ENCODE peak calls at places on chromosomes 4 and X, in ten cellular contexts. Y is prostate gland, F is PC-9, K is A549, B is uterus, J is ovary, U is kidney, V is body of pancreas, C is stomach, M is tibial artery. G is an unnamed sample. For H3K4me1, the result is how much of the 10 kb centered on the place peaks cover.

GRCh38 chrX:21490341-21490740 is 116.1 kb downstream of the CNKSR2 start:
- DNase-seq in K (no peak), C (no peak), U (no peak), B (no peak), Y (no peak), M (no peak), V (no peak), F (no peak), J (no peak), G (no peak)

GRCh38 chr4:129014566-129015509 is 78.5 kb downstream of the SCLT1 start:
- DNase-seq in K (no peak), U (no peak), F (no peak), C (no peak), J (no peak), Y (no peak), M (no peak), B (no peak), V (no peak), G (no peak)

GRCh38 chrX:24870143-24870542 is 145.6 kb downstream of the ARX start:
- DNase-seq in F (peak), J (no peak), V (no peak), Y (no peak), C (no peak), U (no peak), B (no peak), M (no peak), K (peak), G (no peak)

GRCh38 chr4:127446309-127446708 is 186.4 kb upstream of the INTU start:
- DNase-seq in C (no peak), M (no peak), Y (no peak), B (no peak), J (no peak), V (no peak), K (no peak), U (no peak), F (no peak), G (no peak)

GRCh38 chr4:153521995-153522799 is 56.0 kb downstream of the TMEM131L start:
- DNase-seq in J (no peak), B (no peak), F (no peak), Y (no peak), V (no peak), K (no peak), C (no peak), U (no peak), M (no peak), G (peak)

GRCh38 chrX:102930990-102931756 is 5.9 kb upstream of the RAB40AL start:
- DNase-seq in B (no peak), K (no peak), J (no peak), Y (no peak), U (no peak), C (no peak), F (no peak), M (no peak), V (no peak), G (no peak)

GRCh38 chr4:56206258-56206657 is 181.0 kb downstream of the AASDH start:
- DNase-seq in V (no peak), C (no peak), M (no peak), U (no peak), B (no peak), J (no peak), F (no peak), K (no peak), Y (no peak), G (no peak)

GRCh38 chr4:139214039-139214534 is 37.1 kb upstream of the ELF2 start:
- DNase-seq in V (peak), U (no peak), Y (peak), J (no peak), F (no peak), K (no peak), C (peak), M (no peak), B (no peak), G (no peak)

GRCh38 chr4:113170818-113171468 is 121.5 kb downstream of the ANK2 start:
- DNase-seq in K (no peak), F (no peak), M (no peak), Y (no peak), U (no peak), J (no peak), B (no peak), V (no peak), C (no peak), G (no peak)

GRCh38 chr4:158938462-158939044 is 164.3 kb upstream of the RAPGEF2 start:
- DNase-seq in B (no peak), K (no peak), V (no peak), U (no peak), C (no peak), F (no peak), J (no peak), Y (no peak), M (no peak), G (no peak)

GRCh38 chr4:143515905-143516304 is 2.4 kb downstream of the SMARCA5 start:
- DNase-seq in V (no peak), Y (no peak), C (no peak), F (no peak), B (no peak), U (no peak), J (no peak), K (no peak), M (no peak), G (no peak)

GRCh38 chr4:113209652-113210320 is 160.3 kb downstream of the ANK2 start:
- DNase-seq in J (no peak), M (no peak), V (no peak), C (no peak), F (no peak), Y (no peak), B (no peak), K (no peak), U (no peak), G (no peak)

GRCh38 chrX:9952313-9952712 is 14.8 kb upstream of the CLDN34 start:
- DNase-seq in Y (no peak), B (no peak), V (no peak), K (no peak), U (no peak), F (no peak), M (no peak), C (no peak), J (no peak), G (no peak)

GRCh38 chr4:4711902-4712301 is 147.6 kb upstream of the MSX1 start:
- DNase-seq in K (no peak), M (no peak), Y (no peak), U (no peak), C (no peak), J (no peak), B (no peak), F (peak), V (no peak), G (no peak)

GRCh38 chr4:41281038-41281634 is 24.4 kb downstream of the UCHL1 start:
- DNase-seq in J (peak), Y (peak), K (peak), B (peak), U (no peak), M (no peak), V (peak), C (no peak), F (peak), G (no peak)

GRCh38 chrX:40080896-40081678 is 16.7 kb downstream of the BCOR start:
- DNase-seq in J (no peak), U (no peak), Y (no peak), F (no peak), M (no peak), V (no peak), K (no peak), B (no peak), C (no peak), G (no peak)

GRCh38 chr4:99077177-99077576 is 11.4 kb downstream of the ADH5 start:
- DNase-seq in M (no peak), C (no peak), K (no peak), U (peak), Y (no peak), V (no peak), J (no peak), F (no peak), B (no peak), G (no peak)

GRCh38 chr4:101304916-101305315 is 42.4 kb downstream of the PPP3CA start:
- DNase-seq in C (no peak), B (no peak), F (no peak), U (no peak), V (no peak), J (no peak), Y (no peak), M (no peak), K (no peak), G (no peak)

GRCh38 chr4:116702949-116703348 is 382.4 kb downstream of the TRAM1L1 start:
- DNase-seq in K (peak), V (peak), C (no peak), B (no peak), U (no peak), M (no peak), Y (no peak), J (no peak), F (no peak), G (no peak)

GRCh38 chrX:29728639-29729038 is 486.7 kb upstream of the MAGEB2 start:
- DNase-seq in V (no peak), C (no peak), B (no peak), F (no peak), U (no peak), M (no peak), Y (no peak), K (no peak), J (no peak), G (no peak)

GRCh38 chr4:87060957-87061356 is 126.1 kb downstream of the AFF1 start:
- DNase-seq in B (no peak), V (no peak), F (no peak), M (no peak), C (no peak), J (no peak), U (no peak), Y (no peak), K (no peak), G (no peak)

GRCh38 chr4:28973591-28974350 is 1746.4 kb upstream of the PCDH7 start:
- DNase-seq in F (no peak), U (no peak), V (no peak), J (no peak), Y (no peak), M (no peak), K (no peak), B (no peak), C (no peak), G (no peak)

GRCh38 chr4:180058731-180059215 is 2184.4 kb upstream of the TENM3 start:
- DNase-seq in M (no peak), J (no peak), B (no peak), V (peak), Y (peak), F (no peak), C (no peak), U (peak), K (peak), G (no peak)

GRCh38 chr4:166198516-166198915 is 325.5 kb downstream of the TLL1 start:
- DNase-seq in U (no peak), K (no peak), J (no peak), M (no peak), B (no peak), V (no peak), Y (no peak), C (no peak), F (no peak), G (no peak)

GRCh38 chr4:27807207-27807606 is 946.6 kb downstream of the STIM2 start:
- DNase-seq in K (no peak), M (no peak), C (no peak), B (no peak), U (no peak), Y (no peak), V (no peak), F (no peak), J (no peak), G (no peak)

GRCh38 chrX:123432362-123433150 is 248.5 kb downstream of the GRIA3 start:
- DNase-seq in C (peak), F (no peak), V (peak), Y (peak), M (no peak), U (no peak), K (no peak), J (no peak), B (no peak), G (no peak)

GRCh38 chr4:55754754-55755350 is 64.7 kb upstream of the EXOC1L start:
- DNase-seq in M (no peak), F (peak), B (no peak), V (no peak), K (no peak), J (no peak), U (no peak), C (no peak), Y (no peak), G (no peak)

DNA sequence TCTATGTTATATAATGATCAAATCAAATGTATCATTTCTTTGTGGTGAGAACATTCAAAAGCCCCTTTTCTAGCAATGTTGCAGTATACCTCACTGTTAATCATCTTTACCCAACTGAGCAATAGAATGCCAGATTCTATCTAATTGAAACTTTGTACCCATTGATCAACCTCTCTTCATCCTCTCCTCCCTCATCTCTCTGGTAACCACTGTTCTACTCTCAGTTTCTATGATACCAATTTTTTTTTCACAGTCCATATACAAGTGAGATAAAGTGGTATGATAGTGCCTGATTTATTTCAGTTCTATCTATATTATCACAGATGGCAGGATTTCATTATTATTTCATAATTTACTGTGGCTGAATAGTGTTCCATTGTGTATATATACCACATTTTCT is 209.8 kb downstream of the SPCS3 start:
- DNase-seq in B (no peak), C (no peak), F (no peak), Y (no peak), J (no peak), U (no peak), K (no peak), M (no peak), V (no peak), G (no peak)
- H3K4me1 ChIP-seq in B (under half), C (under half), F (under half), Y (under half), J (under half), U (under half), K (under half), M (under half), V (under half), G (under half)

GRCh38 chr4:168562021-168562691 is 65.3 kb downstream of the PALLD start:
- DNase-seq in Y (no peak), V (no peak), U (no peak), J (no peak), K (no peak), M (no peak), B (no peak), F (peak), C (no peak), G (no peak)

GRCh38 chr4:168557658-168558057 is 60.8 kb downstream of the PALLD start:
- DNase-seq in U (no peak), C (no peak), J (no peak), K (no peak), V (no peak), Y (no peak), F (no peak), B (no peak), M (no peak), G (no peak)

GRCh38 chr4:168560835-168561210 is 64.0 kb downstream of the PALLD start:
- DNase-seq in J (no peak), K (no peak), Y (no peak), V (no peak), F (no peak), M (no peak), U (no peak), C (no peak), B (no peak), G (no peak)

GRCh38 chr4:168558587-168558986 is 61.7 kb downstream of the PALLD start:
- DNase-seq in J (no peak), U (no peak), Y (no peak), K (peak), B (no peak), M (no peak), C (no peak), F (no peak), V (no peak), G (no peak)

DNA sequence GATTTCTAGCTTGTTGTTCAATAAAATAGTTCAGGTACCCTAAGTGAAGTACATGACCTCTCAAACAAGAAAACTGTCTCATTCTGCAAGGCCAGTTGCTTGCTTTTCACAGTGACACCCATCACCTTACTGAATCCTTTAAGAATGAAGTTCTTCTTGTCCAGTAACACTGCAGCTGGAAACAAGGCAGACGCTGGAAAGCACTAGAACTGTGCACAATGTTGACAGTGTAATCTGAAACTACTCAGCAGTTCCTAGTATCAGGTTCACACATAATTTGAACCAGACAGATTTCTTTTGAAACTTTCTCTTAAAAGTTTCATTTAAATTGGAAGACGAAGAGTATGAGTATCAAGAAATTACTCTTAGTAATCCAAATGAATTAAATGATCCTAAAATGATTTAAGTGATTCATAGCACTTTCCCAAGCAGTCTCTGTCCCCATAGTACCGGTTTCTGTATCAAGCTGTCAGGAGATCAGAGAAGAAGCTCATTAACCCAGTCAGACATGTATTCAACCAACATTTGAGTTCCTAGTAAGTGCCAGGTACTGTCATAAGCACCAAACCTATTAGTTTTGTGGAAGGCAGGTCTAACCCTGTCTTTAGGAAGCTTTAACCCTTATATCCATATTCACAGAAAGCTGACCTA is 63.5 kb downstream of the PALLD start:
- DNase-seq in C (peak), V (peak), K (no peak), J (no peak), B (no peak), U (no peak), Y (peak), F (peak), M (no peak), G (no peak)
- H3K27ac ChIP-seq in C (no peak), V (no peak), K (peak), J (no peak), B (peak), U (no peak), Y (peak), F (peak), M (no peak), G (no peak)

DNA sequence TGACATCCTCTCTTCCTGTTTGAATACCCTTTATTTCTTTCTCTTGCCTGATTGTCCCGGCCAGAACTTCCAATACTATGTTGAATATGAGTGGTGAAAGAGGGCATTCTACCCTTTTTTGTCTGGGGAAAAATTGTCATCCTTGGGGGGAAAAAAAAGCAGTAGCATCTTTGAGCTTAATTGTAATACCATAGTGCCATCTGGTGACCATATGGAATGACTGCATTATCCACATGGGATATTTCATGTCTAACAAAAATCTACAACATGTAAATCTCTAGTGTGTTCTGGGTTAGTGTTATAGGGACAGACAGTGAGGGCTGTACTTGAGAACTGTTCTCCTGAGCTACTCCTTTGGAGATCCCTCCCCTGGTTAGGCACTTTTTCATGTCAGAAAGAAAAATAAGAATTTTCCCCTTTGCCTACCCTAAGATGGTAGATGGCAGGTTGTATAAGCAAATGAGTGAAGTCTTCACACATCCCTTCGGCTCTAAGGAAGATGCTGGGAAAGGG is 26.0 kb downstream of the CAPN6 start:
- DNase-seq in J (no peak), K (peak), V (no peak), B (no peak), F (no peak), C (no peak), U (no peak), M (no peak), Y (no peak), G (no peak)
- TF ChIP-seq CTCF in J (peak), K (peak), V (peak), B (no peak), F (peak), C (peak), U (peak), M (peak), Y (peak), G (no peak)

DNA sequence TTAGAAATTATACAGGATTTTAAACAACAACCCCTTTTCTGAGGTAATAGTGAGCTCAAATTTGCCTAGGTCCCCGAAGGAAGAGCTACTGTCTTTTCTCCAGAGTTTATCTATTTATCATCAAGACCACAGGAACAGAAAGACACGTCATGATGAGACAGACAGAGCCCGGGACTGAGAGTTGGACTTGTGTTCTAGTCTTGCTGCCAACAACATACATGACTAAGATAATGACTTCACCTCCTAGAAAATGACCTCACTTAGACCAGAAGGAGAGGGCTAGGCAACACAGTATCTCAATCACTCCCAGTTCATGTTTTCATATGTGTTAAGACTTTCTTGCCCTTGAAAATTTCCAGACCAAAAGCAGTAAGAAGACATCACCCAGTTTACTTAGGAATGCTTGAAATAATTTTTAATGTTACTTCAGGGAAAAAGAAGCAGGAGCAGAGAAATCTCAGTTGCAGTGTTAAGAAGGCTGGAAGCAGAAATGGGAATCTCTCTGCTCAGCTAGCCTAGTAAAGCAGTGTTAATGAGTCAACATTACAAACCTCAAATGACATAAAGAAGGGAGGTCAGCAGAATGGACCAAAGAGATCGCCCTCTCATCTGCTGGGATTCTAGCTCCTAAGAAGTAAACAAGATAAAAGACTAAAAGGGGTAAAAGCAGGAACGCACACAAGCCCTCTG is 24.9 kb downstream of the PDGFC start:
- DNase-seq in M (no peak), U (no peak), V (no peak), K (peak), F (no peak), B (peak), J (no peak), Y (no peak), C (no peak), G (no peak)
- H3K4me1 ChIP-seq in M (half or more), U (under half), V (under half), K (half or more), F (under half), B (under half), J (under half), Y (under half), C (half or more), G (under half)

GRCh38 chrX:106726485-106727437 is at the start of gene RNF128:
- DNase-seq in C (peak), J (peak), V (peak), U (peak), B (no peak), Y (peak), K (peak), F (peak), M (peak), G (peak)
- H3K27ac ChIP-seq in C (peak), J (no peak), V (peak), U (peak), B (no peak), Y (peak), K (peak), F (no peak), M (no peak), G (no peak)